ENCODE peak calls at places on chromosome 21, in nine cellular contexts. R, Z, A, W, Y, V, I, Q and U are unnamed samples.
A peak's percentile ranks its signal among the peaks of the same experiment; 100 is the strongest.

GRCh38 chr21:45895778-45896370 is 85.7 kb upstream of the COL6A1 start:
- DNase-seq in R (no peak), Z (no peak), A (no peak), W (no peak), Y (no peak), V (no peak), I (no peak), Q (no peak), U (no peak)

GRCh38 chr21:19607983-19608668 is 1204.5 kb upstream of the TMPRSS15 start:
- DNase-seq in R (no peak), Z (no peak), A (no peak), W (no peak), Y (no peak), V (no peak), I (no peak), Q (no peak), U (no peak)

GRCh38 chr21:36205962-36206361 is 49.3 kb downstream of the DOP1B start:
- DNase-seq in R (no peak), Z (no peak), A (no peak), W (no peak), Y (no peak), V (no peak), I (no peak), Q (no peak), U (no peak)

GRCh38 chr21:36236052-36236730 is 79.6 kb downstream of the DOP1B start:
- DNase-seq in R (no peak), Z (no peak), A (no peak), W (no peak), Y (no peak), V (no peak), I (no peak), Q (no peak), U (no peak)

GRCh38 chr21:28138272-28138671 is 854.4 kb downstream of the LTN1 start:
- DNase-seq in R (no peak), Z (no peak), A (no peak), W (no peak), Y (no peak), V (no peak), I (no peak), Q (no peak), U (no peak)

GRCh38 chr21:15894596-15894995 is 164.8 kb downstream of the USP25 start:
- DNase-seq in R (no peak), Z (no peak), A (no peak), W (peak; percentile 62), Y (no peak), V (no peak), I (peak; percentile 51), Q (peak; percentile 27), U (no peak)

GRCh38 chr21:25557170-25557569 is 50.1 kb downstream of the MRPL39 start:
- DNase-seq in R (no peak), Z (no peak), A (no peak), W (peak; percentile 12), Y (no peak), V (no peak), I (peak; percentile 44), Q (no peak), U (no peak)

GRCh38 chr21:35614412-35614901 is 445.9 kb downstream of the SETD4 start:
- DNase-seq in R (no peak), Z (no peak), A (no peak), W (peak; percentile 48), Y (no peak), V (no peak), I (peak; percentile 70), Q (no peak), U (no peak)

GRCh38 chr21:37793660-37794059 is 122.6 kb downstream of the KCNJ6 start:
- DNase-seq in R (no peak), Z (no peak), A (no peak), W (peak; percentile 49), Y (no peak), V (no peak), I (no peak), Q (no peak), U (no peak)

GRCh38 chr21:35234725-35235124 is 185.6 kb upstream of the RUNX1 start:
- DNase-seq in R (no peak), Z (no peak), A (no peak), W (peak; percentile 76), Y (no peak), V (no peak), I (no peak), Q (peak; percentile 66), U (no peak)

GRCh38 chr21:34926784-34927548 is 122.1 kb downstream of the RUNX1 start:
- DNase-seq in R (no peak), Z (peak; percentile 35), A (no peak), W (peak; percentile 44), Y (no peak), V (no peak), I (peak; percentile 68), Q (no peak), U (no peak)

GRCh38 chr21:35812679-35813078 is 247.6 kb downstream of the SETD4 start:
- DNase-seq in R (no peak), Z (no peak), A (no peak), W (no peak), Y (no peak), V (no peak), I (no peak), Q (no peak), U (no peak)

GRCh38 chr21:36291509-36291908 is 28.5 kb upstream of the MORC3 start:
- DNase-seq in R (no peak), Z (no peak), A (no peak), W (no peak), Y (no peak), V (no peak), I (no peak), Q (no peak), U (no peak)

GRCh38 chr21:15005391-15005790 is 59.4 kb downstream of the NRIP1 start:
- DNase-seq in R (no peak), Z (no peak), A (no peak), W (peak; percentile 45), Y (peak; percentile 26), V (no peak), I (no peak), Q (no peak), U (no peak)

GRCh38 chr21:16305686-16306085 is 575.9 kb downstream of the USP25 start:
- DNase-seq in R (no peak), Z (no peak), A (no peak), W (peak; percentile 73), Y (peak; percentile 49), V (no peak), I (peak; percentile 67), Q (peak; percentile 86), U (no peak)

GRCh38 chr21:46071082-46071481 is 26.8 kb upstream of the COL6A2 start:
- DNase-seq in R (peak; percentile 52), Z (no peak), A (no peak), W (no peak), Y (no peak), V (peak; percentile 29), I (no peak), Q (no peak), U (no peak)

GRCh38 chr21:45926281-45926680 is 55.3 kb upstream of the COL6A1 start:
- DNase-seq in R (no peak), Z (no peak), A (no peak), W (no peak), Y (no peak), V (no peak), I (peak; percentile 29), Q (no peak), U (no peak)

GRCh38 chr21:26438976-26439375 is 134.1 kb downstream of the CYYR1 start:
- DNase-seq in R (no peak), Z (no peak), A (no peak), W (no peak), Y (no peak), V (no peak), I (no peak), Q (no peak), U (no peak)

GRCh38 chr21:36207577-36208320 is 51.1 kb downstream of the DOP1B start:
- DNase-seq in R (no peak), Z (no peak), A (no peak), W (peak; percentile 81), Y (no peak), V (no peak), I (peak; percentile 50), Q (peak; percentile 58), U (no peak)

GRCh38 chr21:42248241-42248640 is 29.3 kb downstream of the ABCG1 start:
- DNase-seq in R (no peak), Z (no peak), A (no peak), W (no peak), Y (no peak), V (no peak), I (no peak), Q (no peak), U (no peak)
- TF ChIP-seq CTCF in R (no peak), Z (no peak), A (no peak), W (no peak), Y (no peak), V (no peak), I (no peak), Q (no peak), U (no peak)

DNA sequence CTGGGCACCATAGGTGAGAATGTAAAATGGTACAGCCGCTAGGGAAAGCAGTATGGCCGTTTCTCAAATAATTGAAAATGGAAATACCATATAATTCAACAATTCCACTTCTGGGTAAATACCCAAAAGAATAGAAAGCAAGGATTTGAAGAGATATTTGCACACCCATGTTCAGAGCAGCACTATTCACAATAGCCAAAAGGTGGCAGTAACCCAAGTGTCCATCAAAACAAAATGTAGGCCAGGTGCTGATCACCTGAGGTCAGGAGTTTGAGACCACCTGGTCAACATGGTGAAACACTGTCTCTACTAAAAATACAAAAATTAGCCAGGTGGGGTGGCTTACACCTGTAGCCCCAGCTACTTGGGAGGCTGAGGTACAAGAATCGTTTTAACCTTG is 62.1 kb downstream of the OLIG1 start:
- DNase-seq in R (no peak), Z (no peak), A (no peak), W (no peak), Y (no peak), V (no peak), I (no peak), Q (no peak), U (no peak)
- TF ChIP-seq CTCF in R (no peak), Z (no peak), A (no peak), W (no peak), Y (no peak), V (no peak), I (peak; percentile 6), Q (peak; percentile 5), U (no peak)

DNA sequence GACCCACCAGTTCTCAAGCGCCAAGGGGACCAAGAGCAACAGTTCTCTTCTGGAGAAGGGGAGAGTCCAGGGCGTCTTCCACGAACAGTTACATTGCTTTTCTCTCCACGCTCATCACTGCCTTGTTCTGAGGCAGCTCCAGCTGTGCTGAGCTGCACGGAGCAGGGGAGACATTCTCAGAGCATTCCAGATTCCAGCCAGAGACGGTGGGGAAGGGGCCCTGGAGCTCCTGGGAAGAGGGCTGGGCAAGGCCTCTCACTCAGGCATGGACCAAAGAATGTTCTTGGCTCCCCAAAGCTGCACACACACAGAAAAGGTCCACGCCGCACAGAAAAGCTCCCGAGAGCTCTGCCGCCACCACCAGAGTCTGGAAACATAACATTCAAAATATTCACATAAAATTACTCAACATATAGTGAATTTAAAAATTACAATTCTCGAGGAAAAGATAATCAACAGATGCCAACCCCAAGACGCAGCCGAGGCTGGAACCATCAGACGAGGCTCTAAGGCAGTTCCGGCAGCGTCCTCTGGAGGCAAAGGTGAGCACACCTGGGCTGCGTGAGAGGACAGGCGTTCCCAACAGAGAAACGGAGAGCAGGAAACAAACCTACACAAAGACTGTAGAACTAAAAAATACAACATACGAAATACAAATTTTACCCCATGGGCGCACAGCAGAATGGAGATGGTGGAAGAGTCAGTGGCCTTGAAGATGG is 40.5 kb downstream of the UBE2G2 start:
- DNase-seq in R (no peak), Z (peak; percentile 47), A (no peak), W (no peak), Y (no peak), V (peak; percentile 61), I (no peak), Q (no peak), U (no peak)
- TF ChIP-seq CTCF in R (no peak), Z (no peak), A (peak; percentile 29), W (peak; percentile 44), Y (no peak), V (no peak), I (peak; percentile 19), Q (peak; percentile 52), U (peak; percentile 3)

GRCh38 chr21:40511976-40512375 is 335.0 kb downstream of the DSCAM start:
- DNase-seq in R (no peak), Z (no peak), A (no peak), W (peak; percentile 14), Y (no peak), V (no peak), I (peak; percentile 10), Q (no peak), U (peak; percentile 2)
- TF ChIP-seq CTCF in R (no peak), Z (no peak), A (no peak), W (no peak), Y (no peak), V (no peak), I (no peak), Q (no peak), U (no peak)